ENCODE peak calls at places on chromosome 22, in six cellular contexts. C is left ventricle myocardium inferior, G is fibroblast of lung, B is ecto neural progenitor cell, M is T-cell, U is mesendoderm. L is an unnamed sample.
A peak's percentile ranks its signal among the peaks of the same experiment; 100 is the strongest.

GRCh38 chr22:27545071-27545470 is 256.5 kb downstream of the MN1 start:
- DNase-seq in C (no peak), G (no peak), B (no peak), M (no peak), U (no peak), L (no peak)

GRCh38 chr22:36757608-36758220 is 18.2 kb downstream of the IFT27 start:
- DNase-seq in C (peak; percentile 73), G (peak; percentile 69), B (peak; percentile 87), M (peak; percentile 72), U (peak; percentile 86), L (peak; percentile 88)

GRCh38 chr22:43127166-43127908 is 15.9 kb downstream of the MCAT start:
- DNase-seq in C (no peak), G (no peak), B (no peak), M (no peak), U (no peak), L (no peak)

GRCh38 chr22:32203181-32204105 is 1.4 kb downstream of the RFPL2 start:
- DNase-seq in C (no peak), G (no peak), B (no peak), M (peak; percentile 15), U (no peak), L (no peak)

GRCh38 chr22:50041361-50042065 is 16.6 kb downstream of the TTLL8 start:
- DNase-seq in C (no peak), G (no peak), B (no peak), M (no peak), U (no peak), L (no peak)

GRCh38 chr22:44449061-44449682 is 48.9 kb downstream of the RTL6 start:
- DNase-seq in C (no peak), G (peak; percentile 90), B (no peak), M (no peak), U (peak; percentile 28), L (no peak)

GRCh38 chr22:24021304-24021703 is 10.2 kb downstream of the CABIN1 start:
- DNase-seq in C (no peak), G (no peak), B (no peak), M (no peak), U (no peak), L (peak; percentile 36)

GRCh38 chr22:44207173-44207980 is 26.7 kb downstream of the PARVG start:
- DNase-seq in C (no peak), G (no peak), B (no peak), M (no peak), U (no peak), L (no peak)

GRCh38 chr22:43901976-43902643 is 10.3 kb upstream of the PNPLA5 start:
- DNase-seq in C (no peak), G (peak; percentile 90), B (no peak), M (no peak), U (peak; percentile 62), L (no peak)

L was measured in osteocyte.